ENCODE peak calls at places on chromosomes 6 and 20, in ten cellular contexts. One of them, this sample, is unnamed.
A peak's percentile ranks its signal among the peaks of the same experiment; 100 is the strongest.

GRCh38 chr6:17125407-17125806 is 23.6 kb downstream of the STMND1 start:
- DNase-seq in SW 1271: no peak
- DNase-seq in SJSA1: no peak
- DNase-seq in stimulated activated CD4-positive, alpha-beta T cell treated with anti-CD3 and anti-CD28 coated beads, Interleukin-2, amount 100 ng/mL, for 24 hours: no peak
- DNase-seq in GM12892: no peak
- DNase-seq in activated effector memory CD4-positive, alpha-beta T cell treated with anti-CD3 and anti-CD28 coated beads, Interleukin-2, amount 50 U/mL, for 16 hours: no peak
- DNase-seq in transverse colon: no peak
- DNase-seq in neuronal stem cell: no peak
- DNase-seq in CD4-positive, alpha-beta T cell: no peak
- DNase-seq in pancreas: no peak
- DNase-seq in this sample: no peak

GRCh38 chr20:36314734-36315544 is 8.8 kb downstream of the DLGAP4 start:
- DNase-seq in SW 1271: no peak
- DNase-seq in SJSA1: peak; percentile 28
- DNase-seq in stimulated activated CD4-positive, alpha-beta T cell treated with anti-CD3 and anti-CD28 coated beads, Interleukin-2, amount 100 ng/mL, for 24 hours: no peak
- DNase-seq in GM12892: peak; percentile 5
- DNase-seq in activated effector memory CD4-positive, alpha-beta T cell treated with anti-CD3 and anti-CD28 coated beads, Interleukin-2, amount 50 U/mL, for 16 hours: peak; percentile 43
- DNase-seq in transverse colon: no peak
- DNase-seq in neuronal stem cell: no peak
- DNase-seq in CD4-positive, alpha-beta T cell: no peak
- DNase-seq in pancreas: no peak
- DNase-seq in this sample: no peak

GRCh38 chr6:154766993-154767392 is 33.8 kb downstream of the SCAF8 start:
- DNase-seq in SW 1271: no peak
- DNase-seq in SJSA1: no peak
- DNase-seq in stimulated activated CD4-positive, alpha-beta T cell treated with anti-CD3 and anti-CD28 coated beads, Interleukin-2, amount 100 ng/mL, for 24 hours: no peak
- DNase-seq in GM12892: no peak
- DNase-seq in activated effector memory CD4-positive, alpha-beta T cell treated with anti-CD3 and anti-CD28 coated beads, Interleukin-2, amount 50 U/mL, for 16 hours: no peak
- DNase-seq in transverse colon: no peak
- DNase-seq in neuronal stem cell: peak; percentile 51
- DNase-seq in CD4-positive, alpha-beta T cell: no peak
- DNase-seq in pancreas: no peak
- DNase-seq in this sample: no peak

GRCh38 chr20:1657556-1658334 is at the start of gene SIRPG:
- DNase-seq in SW 1271: no peak
- DNase-seq in SJSA1: no peak
- DNase-seq in stimulated activated CD4-positive, alpha-beta T cell treated with anti-CD3 and anti-CD28 coated beads, Interleukin-2, amount 100 ng/mL, for 24 hours: no peak
- DNase-seq in GM12892: no peak
- DNase-seq in activated effector memory CD4-positive, alpha-beta T cell treated with anti-CD3 and anti-CD28 coated beads, Interleukin-2, amount 50 U/mL, for 16 hours: no peak
- DNase-seq in transverse colon: no peak
- DNase-seq in neuronal stem cell: no peak
- DNase-seq in CD4-positive, alpha-beta T cell: no peak
- DNase-seq in pancreas: no peak
- DNase-seq in this sample: no peak

GRCh38 chr6:19413323-19413722 is 423.8 kb upstream of the ID4 start:
- DNase-seq in SW 1271: no peak
- DNase-seq in SJSA1: no peak
- DNase-seq in stimulated activated CD4-positive, alpha-beta T cell treated with anti-CD3 and anti-CD28 coated beads, Interleukin-2, amount 100 ng/mL, for 24 hours: no peak
- DNase-seq in GM12892: no peak
- DNase-seq in activated effector memory CD4-positive, alpha-beta T cell treated with anti-CD3 and anti-CD28 coated beads, Interleukin-2, amount 50 U/mL, for 16 hours: no peak
- DNase-seq in transverse colon: no peak
- DNase-seq in neuronal stem cell: no peak
- DNase-seq in CD4-positive, alpha-beta T cell: no peak
- DNase-seq in pancreas: peak; percentile 23
- DNase-seq in this sample: no peak

GRCh38 chr6:16544006-16544405 is 217.3 kb downstream of the ATXN1 start:
- DNase-seq in SW 1271: no peak
- DNase-seq in SJSA1: no peak
- DNase-seq in stimulated activated CD4-positive, alpha-beta T cell treated with anti-CD3 and anti-CD28 coated beads, Interleukin-2, amount 100 ng/mL, for 24 hours: no peak
- DNase-seq in GM12892: no peak
- DNase-seq in activated effector memory CD4-positive, alpha-beta T cell treated with anti-CD3 and anti-CD28 coated beads, Interleukin-2, amount 50 U/mL, for 16 hours: no peak
- DNase-seq in transverse colon: no peak
- DNase-seq in neuronal stem cell: peak; percentile 47
- DNase-seq in CD4-positive, alpha-beta T cell: no peak
- DNase-seq in pancreas: no peak
- DNase-seq in this sample: no peak

GRCh38 chr6:143176090-143177021 is 115.7 kb downstream of the AIG1 start:
- DNase-seq in SW 1271: no peak
- DNase-seq in SJSA1: peak; percentile 73
- DNase-seq in stimulated activated CD4-positive, alpha-beta T cell treated with anti-CD3 and anti-CD28 coated beads, Interleukin-2, amount 100 ng/mL, for 24 hours: peak; percentile 5
- DNase-seq in GM12892: no peak
- DNase-seq in activated effector memory CD4-positive, alpha-beta T cell treated with anti-CD3 and anti-CD28 coated beads, Interleukin-2, amount 50 U/mL, for 16 hours: no peak
- DNase-seq in transverse colon: no peak
- DNase-seq in neuronal stem cell: no peak
- DNase-seq in CD4-positive, alpha-beta T cell: no peak
- DNase-seq in pancreas: no peak
- DNase-seq in this sample: no peak

GRCh38 chr6:2476376-2476775 is 231.0 kb upstream of the GMDS start:
- DNase-seq in SW 1271: no peak
- DNase-seq in SJSA1: peak; percentile 53
- DNase-seq in stimulated activated CD4-positive, alpha-beta T cell treated with anti-CD3 and anti-CD28 coated beads, Interleukin-2, amount 100 ng/mL, for 24 hours: no peak
- DNase-seq in GM12892: no peak
- DNase-seq in activated effector memory CD4-positive, alpha-beta T cell treated with anti-CD3 and anti-CD28 coated beads, Interleukin-2, amount 50 U/mL, for 16 hours: no peak
- DNase-seq in transverse colon: peak; percentile 55
- DNase-seq in neuronal stem cell: no peak
- DNase-seq in CD4-positive, alpha-beta T cell: no peak
- DNase-seq in pancreas: no peak
- DNase-seq in this sample: no peak

GRCh38 chr6:170003027-170003426 is 251.6 kb downstream of the ERMARD start:
- DNase-seq in SW 1271: no peak
- DNase-seq in SJSA1: no peak
- DNase-seq in stimulated activated CD4-positive, alpha-beta T cell treated with anti-CD3 and anti-CD28 coated beads, Interleukin-2, amount 100 ng/mL, for 24 hours: no peak
- DNase-seq in GM12892: no peak
- DNase-seq in activated effector memory CD4-positive, alpha-beta T cell treated with anti-CD3 and anti-CD28 coated beads, Interleukin-2, amount 50 U/mL, for 16 hours: peak; percentile 60
- DNase-seq in transverse colon: no peak
- DNase-seq in neuronal stem cell: no peak
- DNase-seq in CD4-positive, alpha-beta T cell: no peak
- DNase-seq in pancreas: no peak
- DNase-seq in this sample: no peak

GRCh38 chr20:1588869-1589460 is 30.8 kb downstream of the SIRPB1 start:
- DNase-seq in SW 1271: no peak
- DNase-seq in SJSA1: no peak
- DNase-seq in stimulated activated CD4-positive, alpha-beta T cell treated with anti-CD3 and anti-CD28 coated beads, Interleukin-2, amount 100 ng/mL, for 24 hours: no peak
- DNase-seq in GM12892: no peak
- DNase-seq in activated effector memory CD4-positive, alpha-beta T cell treated with anti-CD3 and anti-CD28 coated beads, Interleukin-2, amount 50 U/mL, for 16 hours: no peak
- DNase-seq in transverse colon: no peak
- DNase-seq in neuronal stem cell: no peak
- DNase-seq in CD4-positive, alpha-beta T cell: no peak
- DNase-seq in pancreas: no peak
- DNase-seq in this sample: no peak

GRCh38 chr6:84853901-84854300 is 89.5 kb upstream of the TBX18 start:
- DNase-seq in SW 1271: no peak
- DNase-seq in SJSA1: no peak
- DNase-seq in stimulated activated CD4-positive, alpha-beta T cell treated with anti-CD3 and anti-CD28 coated beads, Interleukin-2, amount 100 ng/mL, for 24 hours: no peak
- DNase-seq in GM12892: no peak
- DNase-seq in activated effector memory CD4-positive, alpha-beta T cell treated with anti-CD3 and anti-CD28 coated beads, Interleukin-2, amount 50 U/mL, for 16 hours: no peak
- DNase-seq in transverse colon: no peak
- DNase-seq in neuronal stem cell: no peak
- DNase-seq in CD4-positive, alpha-beta T cell: no peak
- DNase-seq in pancreas: no peak
- DNase-seq in this sample: no peak

GRCh38 chr20:18669241-18670019 is 81.6 kb downstream of the DTD1 start:
- DNase-seq in SW 1271: no peak
- DNase-seq in SJSA1: no peak
- DNase-seq in stimulated activated CD4-positive, alpha-beta T cell treated with anti-CD3 and anti-CD28 coated beads, Interleukin-2, amount 100 ng/mL, for 24 hours: no peak
- DNase-seq in GM12892: no peak
- DNase-seq in activated effector memory CD4-positive, alpha-beta T cell treated with anti-CD3 and anti-CD28 coated beads, Interleukin-2, amount 50 U/mL, for 16 hours: no peak
- DNase-seq in transverse colon: no peak
- DNase-seq in neuronal stem cell: no peak
- DNase-seq in CD4-positive, alpha-beta T cell: no peak
- DNase-seq in pancreas: no peak
- DNase-seq in this sample: no peak

GRCh38 chr6:2127484-2127911 is 117.9 kb downstream of the GMDS start:
- DNase-seq in SW 1271: no peak
- DNase-seq in SJSA1: no peak
- DNase-seq in stimulated activated CD4-positive, alpha-beta T cell treated with anti-CD3 and anti-CD28 coated beads, Interleukin-2, amount 100 ng/mL, for 24 hours: peak; percentile 59
- DNase-seq in GM12892: no peak
- DNase-seq in activated effector memory CD4-positive, alpha-beta T cell treated with anti-CD3 and anti-CD28 coated beads, Interleukin-2, amount 50 U/mL, for 16 hours: peak; percentile 72
- DNase-seq in transverse colon: peak; percentile 31
- DNase-seq in neuronal stem cell: no peak
- DNase-seq in CD4-positive, alpha-beta T cell: no peak
- DNase-seq in pancreas: no peak
- DNase-seq in this sample: peak; percentile 63

GRCh38 chr6:84728602-84729001 is 35.8 kb downstream of the TBX18 start:
- DNase-seq in SW 1271: no peak
- DNase-seq in SJSA1: no peak
- DNase-seq in stimulated activated CD4-positive, alpha-beta T cell treated with anti-CD3 and anti-CD28 coated beads, Interleukin-2, amount 100 ng/mL, for 24 hours: no peak
- DNase-seq in GM12892: no peak
- DNase-seq in activated effector memory CD4-positive, alpha-beta T cell treated with anti-CD3 and anti-CD28 coated beads, Interleukin-2, amount 50 U/mL, for 16 hours: no peak
- DNase-seq in transverse colon: no peak
- DNase-seq in neuronal stem cell: peak; percentile 4
- DNase-seq in CD4-positive, alpha-beta T cell: no peak
- DNase-seq in pancreas: no peak
- DNase-seq in this sample: no peak

GRCh38 chr20:38192323-38192885 is 27.3 kb upstream of the TGM2 start:
- DNase-seq in SW 1271: no peak
- DNase-seq in SJSA1: no peak
- DNase-seq in stimulated activated CD4-positive, alpha-beta T cell treated with anti-CD3 and anti-CD28 coated beads, Interleukin-2, amount 100 ng/mL, for 24 hours: no peak
- DNase-seq in GM12892: no peak
- DNase-seq in activated effector memory CD4-positive, alpha-beta T cell treated with anti-CD3 and anti-CD28 coated beads, Interleukin-2, amount 50 U/mL, for 16 hours: peak; percentile 47
- DNase-seq in transverse colon: no peak
- DNase-seq in neuronal stem cell: no peak
- DNase-seq in CD4-positive, alpha-beta T cell: no peak
- DNase-seq in pancreas: no peak
- DNase-seq in this sample: no peak

GRCh38 chr6:12060780-12061619 is 48.9 kb downstream of the HIVEP1 start:
- DNase-seq in SW 1271: no peak
- DNase-seq in SJSA1: no peak
- DNase-seq in stimulated activated CD4-positive, alpha-beta T cell treated with anti-CD3 and anti-CD28 coated beads, Interleukin-2, amount 100 ng/mL, for 24 hours: peak; percentile 67
- DNase-seq in GM12892: no peak
- DNase-seq in activated effector memory CD4-positive, alpha-beta T cell treated with anti-CD3 and anti-CD28 coated beads, Interleukin-2, amount 50 U/mL, for 16 hours: peak; percentile 91
- DNase-seq in transverse colon: peak; percentile 82
- DNase-seq in neuronal stem cell: peak; percentile 39
- DNase-seq in CD4-positive, alpha-beta T cell: peak; percentile 70
- DNase-seq in pancreas: peak; percentile 38
- DNase-seq in this sample: peak; percentile 66

GRCh38 chr20:9884666-9885065 is 45.8 kb upstream of the PAK5 start:
- DNase-seq in SW 1271: no peak
- DNase-seq in SJSA1: no peak
- DNase-seq in stimulated activated CD4-positive, alpha-beta T cell treated with anti-CD3 and anti-CD28 coated beads, Interleukin-2, amount 100 ng/mL, for 24 hours: no peak
- DNase-seq in GM12892: no peak
- DNase-seq in activated effector memory CD4-positive, alpha-beta T cell treated with anti-CD3 and anti-CD28 coated beads, Interleukin-2, amount 50 U/mL, for 16 hours: no peak
- DNase-seq in transverse colon: no peak
- DNase-seq in neuronal stem cell: no peak
- DNase-seq in CD4-positive, alpha-beta T cell: no peak
- DNase-seq in pancreas: no peak
- DNase-seq in this sample: no peak

GRCh38 chr6:168118935-168119334 is 39.9 kb upstream of the FRMD1 start:
- DNase-seq in SW 1271: no peak
- DNase-seq in SJSA1: peak; percentile 16
- DNase-seq in stimulated activated CD4-positive, alpha-beta T cell treated with anti-CD3 and anti-CD28 coated beads, Interleukin-2, amount 100 ng/mL, for 24 hours: no peak
- DNase-seq in GM12892: no peak
- DNase-seq in activated effector memory CD4-positive, alpha-beta T cell treated with anti-CD3 and anti-CD28 coated beads, Interleukin-2, amount 50 U/mL, for 16 hours: no peak
- DNase-seq in transverse colon: no peak
- DNase-seq in neuronal stem cell: no peak
- DNase-seq in CD4-positive, alpha-beta T cell: no peak
- DNase-seq in pancreas: no peak
- DNase-seq in this sample: no peak

GRCh38 chr6:37862992-37863391 is 43.5 kb downstream of the ZFAND3 start:
- DNase-seq in SW 1271: no peak
- DNase-seq in SJSA1: no peak
- DNase-seq in stimulated activated CD4-positive, alpha-beta T cell treated with anti-CD3 and anti-CD28 coated beads, Interleukin-2, amount 100 ng/mL, for 24 hours: no peak
- DNase-seq in GM12892: no peak
- DNase-seq in activated effector memory CD4-positive, alpha-beta T cell treated with anti-CD3 and anti-CD28 coated beads, Interleukin-2, amount 50 U/mL, for 16 hours: no peak
- DNase-seq in transverse colon: no peak
- DNase-seq in neuronal stem cell: no peak
- DNase-seq in CD4-positive, alpha-beta T cell: no peak
- DNase-seq in pancreas: no peak
- DNase-seq in this sample: no peak

GRCh38 chr20:60481742-60482133 is 523.5 kb downstream of the CDH26 start:
- DNase-seq in SW 1271: no peak
- DNase-seq in SJSA1: no peak
- DNase-seq in stimulated activated CD4-positive, alpha-beta T cell treated with anti-CD3 and anti-CD28 coated beads, Interleukin-2, amount 100 ng/mL, for 24 hours: no peak
- DNase-seq in GM12892: no peak
- DNase-seq in activated effector memory CD4-positive, alpha-beta T cell treated with anti-CD3 and anti-CD28 coated beads, Interleukin-2, amount 50 U/mL, for 16 hours: no peak
- DNase-seq in transverse colon: no peak
- DNase-seq in neuronal stem cell: no peak
- DNase-seq in CD4-positive, alpha-beta T cell: no peak
- DNase-seq in pancreas: no peak
- DNase-seq in this sample: no peak

GRCh38 chr6:108588586-108588985 is 27.9 kb downstream of the FOXO3 start:
- DNase-seq in SW 1271: no peak
- DNase-seq in SJSA1: peak; percentile 67
- DNase-seq in stimulated activated CD4-positive, alpha-beta T cell treated with anti-CD3 and anti-CD28 coated beads, Interleukin-2, amount 100 ng/mL, for 24 hours: no peak
- DNase-seq in GM12892: no peak
- DNase-seq in activated effector memory CD4-positive, alpha-beta T cell treated with anti-CD3 and anti-CD28 coated beads, Interleukin-2, amount 50 U/mL, for 16 hours: no peak
- DNase-seq in transverse colon: peak; percentile 31
- DNase-seq in neuronal stem cell: no peak
- DNase-seq in CD4-positive, alpha-beta T cell: no peak
- DNase-seq in pancreas: no peak
- DNase-seq in this sample: no peak

GRCh38 chr20:21020656-21021004 is 85.5 kb downstream of the LINC00237 start:
- DNase-seq in SW 1271: no peak
- DNase-seq in SJSA1: no peak
- DNase-seq in stimulated activated CD4-positive, alpha-beta T cell treated with anti-CD3 and anti-CD28 coated beads, Interleukin-2, amount 100 ng/mL, for 24 hours: no peak
- DNase-seq in GM12892: no peak
- DNase-seq in activated effector memory CD4-positive, alpha-beta T cell treated with anti-CD3 and anti-CD28 coated beads, Interleukin-2, amount 50 U/mL, for 16 hours: no peak
- DNase-seq in transverse colon: no peak
- DNase-seq in neuronal stem cell: no peak
- DNase-seq in CD4-positive, alpha-beta T cell: no peak
- DNase-seq in pancreas: no peak
- DNase-seq in this sample: no peak

GRCh38 chr6:125262026-125263013 is 39.4 kb downstream of the HDDC2 start:
- DNase-seq in SW 1271: no peak
- DNase-seq in SJSA1: peak; percentile 75
- DNase-seq in stimulated activated CD4-positive, alpha-beta T cell treated with anti-CD3 and anti-CD28 coated beads, Interleukin-2, amount 100 ng/mL, for 24 hours: no peak
- DNase-seq in GM12892: no peak
- DNase-seq in activated effector memory CD4-positive, alpha-beta T cell treated with anti-CD3 and anti-CD28 coated beads, Interleukin-2, amount 50 U/mL, for 16 hours: no peak
- DNase-seq in transverse colon: no peak
- DNase-seq in neuronal stem cell: no peak
- DNase-seq in CD4-positive, alpha-beta T cell: no peak
- DNase-seq in pancreas: no peak
- DNase-seq in this sample: no peak

GRCh38 chr6:162273986-162274385 is 453.6 kb downstream of the PRKN start:
- DNase-seq in SW 1271: no peak
- DNase-seq in SJSA1: no peak
- DNase-seq in stimulated activated CD4-positive, alpha-beta T cell treated with anti-CD3 and anti-CD28 coated beads, Interleukin-2, amount 100 ng/mL, for 24 hours: no peak
- DNase-seq in GM12892: no peak
- DNase-seq in activated effector memory CD4-positive, alpha-beta T cell treated with anti-CD3 and anti-CD28 coated beads, Interleukin-2, amount 50 U/mL, for 16 hours: no peak
- DNase-seq in transverse colon: no peak
- DNase-seq in neuronal stem cell: no peak
- DNase-seq in CD4-positive, alpha-beta T cell: no peak
- DNase-seq in pancreas: no peak
- DNase-seq in this sample: no peak

GRCh38 chr20:61292821-61293612 is 41.0 kb downstream of the CDH4 start:
- DNase-seq in SW 1271: no peak
- DNase-seq in SJSA1: no peak
- DNase-seq in stimulated activated CD4-positive, alpha-beta T cell treated with anti-CD3 and anti-CD28 coated beads, Interleukin-2, amount 100 ng/mL, for 24 hours: no peak
- DNase-seq in GM12892: no peak
- DNase-seq in activated effector memory CD4-positive, alpha-beta T cell treated with anti-CD3 and anti-CD28 coated beads, Interleukin-2, amount 50 U/mL, for 16 hours: no peak
- DNase-seq in transverse colon: no peak
- DNase-seq in neuronal stem cell: no peak
- DNase-seq in CD4-positive, alpha-beta T cell: no peak
- DNase-seq in pancreas: no peak
- DNase-seq in this sample: no peak

GRCh38 chr20:58587467-58587866 is 63.6 kb upstream of the STX16 start:
- DNase-seq in SW 1271: no peak
- DNase-seq in SJSA1: no peak
- DNase-seq in stimulated activated CD4-positive, alpha-beta T cell treated with anti-CD3 and anti-CD28 coated beads, Interleukin-2, amount 100 ng/mL, for 24 hours: no peak
- DNase-seq in GM12892: no peak
- DNase-seq in activated effector memory CD4-positive, alpha-beta T cell treated with anti-CD3 and anti-CD28 coated beads, Interleukin-2, amount 50 U/mL, for 16 hours: peak; percentile 33
- DNase-seq in transverse colon: no peak
- DNase-seq in neuronal stem cell: no peak
- DNase-seq in CD4-positive, alpha-beta T cell: no peak
- DNase-seq in pancreas: no peak
- DNase-seq in this sample: no peak

GRCh38 chr6:31113861-31114539 is 600 bp upstream of the PSORS1C1 start:
- DNase-seq in SW 1271: no peak
- DNase-seq in SJSA1: no peak
- DNase-seq in stimulated activated CD4-positive, alpha-beta T cell treated with anti-CD3 and anti-CD28 coated beads, Interleukin-2, amount 100 ng/mL, for 24 hours: no peak
- DNase-seq in GM12892: no peak
- DNase-seq in activated effector memory CD4-positive, alpha-beta T cell treated with anti-CD3 and anti-CD28 coated beads, Interleukin-2, amount 50 U/mL, for 16 hours: no peak
- DNase-seq in transverse colon: no peak
- DNase-seq in neuronal stem cell: no peak
- DNase-seq in CD4-positive, alpha-beta T cell: no peak
- DNase-seq in pancreas: no peak
- DNase-seq in this sample: no peak

GRCh38 chr20:36485286-36485685 is 56.0 kb upstream of the MYL9 start:
- DNase-seq in SW 1271: no peak
- DNase-seq in SJSA1: no peak
- DNase-seq in stimulated activated CD4-positive, alpha-beta T cell treated with anti-CD3 and anti-CD28 coated beads, Interleukin-2, amount 100 ng/mL, for 24 hours: no peak
- DNase-seq in GM12892: no peak
- DNase-seq in activated effector memory CD4-positive, alpha-beta T cell treated with anti-CD3 and anti-CD28 coated beads, Interleukin-2, amount 50 U/mL, for 16 hours: no peak
- DNase-seq in transverse colon: no peak
- DNase-seq in neuronal stem cell: no peak
- DNase-seq in CD4-positive, alpha-beta T cell: no peak
- DNase-seq in pancreas: no peak
- DNase-seq in this sample: no peak